ENCODE peak calls at places on chromosomes 1 and 21, in six cellular contexts. One of them, this sample, is unnamed.

GRCh38 chr21:37237764-37238163 is 29.4 kb downstream of the VPS26C start:
- DNase-seq in mucosa of gallbladder: no peak
- DNase-seq in stimulated activated CD8-positive, alpha-beta memory T cell treated with anti-CD3 and anti-CD28 coated beads, Interleukin-2, amount 100 ng/mL, for 1 hour: no peak
- DNase-seq in effector CD8-positive, alpha-beta T cell: no peak
- DNase-seq in caudate nucleus: no peak
- DNase-seq in GM10248: no peak
- DNase-seq in this sample: no peak

GRCh38 chr1:100353073-100353801 is 931 bp downstream of the CDC14A start:
- DNase-seq in mucosa of gallbladder: peak
- DNase-seq in stimulated activated CD8-positive, alpha-beta memory T cell treated with anti-CD3 and anti-CD28 coated beads, Interleukin-2, amount 100 ng/mL, for 1 hour: peak
- DNase-seq in effector CD8-positive, alpha-beta T cell: peak
- DNase-seq in caudate nucleus: no peak
- DNase-seq in GM10248: peak
- DNase-seq in this sample: no peak

GRCh38 chr1:78408830-78409229 is 81.9 kb upstream of the PTGFR start:
- DNase-seq in mucosa of gallbladder: no peak
- DNase-seq in stimulated activated CD8-positive, alpha-beta memory T cell treated with anti-CD3 and anti-CD28 coated beads, Interleukin-2, amount 100 ng/mL, for 1 hour: no peak
- DNase-seq in effector CD8-positive, alpha-beta T cell: no peak
- DNase-seq in caudate nucleus: no peak
- DNase-seq in GM10248: no peak
- DNase-seq in this sample: no peak

GRCh38 chr1:65681101-65681500 is 111.6 kb upstream of the PDE4B start:
- DNase-seq in mucosa of gallbladder: no peak
- DNase-seq in stimulated activated CD8-positive, alpha-beta memory T cell treated with anti-CD3 and anti-CD28 coated beads, Interleukin-2, amount 100 ng/mL, for 1 hour: no peak
- DNase-seq in effector CD8-positive, alpha-beta T cell: no peak
- DNase-seq in caudate nucleus: no peak
- DNase-seq in GM10248: no peak
- DNase-seq in this sample: no peak

GRCh38 chr1:2431503-2431902 is 19.1 kb upstream of the PEX10 start:
- DNase-seq in mucosa of gallbladder: no peak
- DNase-seq in stimulated activated CD8-positive, alpha-beta memory T cell treated with anti-CD3 and anti-CD28 coated beads, Interleukin-2, amount 100 ng/mL, for 1 hour: no peak
- DNase-seq in effector CD8-positive, alpha-beta T cell: no peak
- DNase-seq in caudate nucleus: no peak
- DNase-seq in GM10248: no peak
- DNase-seq in this sample: no peak

GRCh38 chr1:25695991-25696330 is 79.4 kb downstream of the MAN1C1 start:
- DNase-seq in mucosa of gallbladder: no peak
- DNase-seq in stimulated activated CD8-positive, alpha-beta memory T cell treated with anti-CD3 and anti-CD28 coated beads, Interleukin-2, amount 100 ng/mL, for 1 hour: no peak
- DNase-seq in effector CD8-positive, alpha-beta T cell: no peak
- DNase-seq in caudate nucleus: no peak
- DNase-seq in GM10248: peak
- DNase-seq in this sample: no peak

GRCh38 chr1:160081261-160081936 is at the start of gene KCNJ9:
- DNase-seq in mucosa of gallbladder: no peak
- DNase-seq in stimulated activated CD8-positive, alpha-beta memory T cell treated with anti-CD3 and anti-CD28 coated beads, Interleukin-2, amount 100 ng/mL, for 1 hour: no peak
- DNase-seq in effector CD8-positive, alpha-beta T cell: no peak
- DNase-seq in caudate nucleus: peak
- DNase-seq in GM10248: no peak
- DNase-seq in this sample: no peak

GRCh38 chr1:200535605-200536004 is 84.9 kb downstream of the KIF14 start:
- DNase-seq in mucosa of gallbladder: peak
- DNase-seq in stimulated activated CD8-positive, alpha-beta memory T cell treated with anti-CD3 and anti-CD28 coated beads, Interleukin-2, amount 100 ng/mL, for 1 hour: no peak
- DNase-seq in effector CD8-positive, alpha-beta T cell: no peak
- DNase-seq in caudate nucleus: no peak
- DNase-seq in GM10248: peak
- DNase-seq in this sample: peak

GRCh38 chr1:183610053-183610452 is 19.8 kb upstream of the NCF2 start:
- DNase-seq in mucosa of gallbladder: no peak
- DNase-seq in stimulated activated CD8-positive, alpha-beta memory T cell treated with anti-CD3 and anti-CD28 coated beads, Interleukin-2, amount 100 ng/mL, for 1 hour: no peak
- DNase-seq in effector CD8-positive, alpha-beta T cell: no peak
- DNase-seq in caudate nucleus: no peak
- DNase-seq in GM10248: no peak
- DNase-seq in this sample: no peak

GRCh38 chr1:1264868-1265272 is 8.8 kb downstream of the UBE2J2 start:
- DNase-seq in mucosa of gallbladder: no peak
- DNase-seq in stimulated activated CD8-positive, alpha-beta memory T cell treated with anti-CD3 and anti-CD28 coated beads, Interleukin-2, amount 100 ng/mL, for 1 hour: no peak
- DNase-seq in effector CD8-positive, alpha-beta T cell: no peak
- DNase-seq in caudate nucleus: no peak
- DNase-seq in GM10248: no peak
- DNase-seq in this sample: peak

GRCh38 chr1:236258114-236258609 is 23.6 kb downstream of the ERO1B start:
- DNase-seq in mucosa of gallbladder: no peak
- DNase-seq in stimulated activated CD8-positive, alpha-beta memory T cell treated with anti-CD3 and anti-CD28 coated beads, Interleukin-2, amount 100 ng/mL, for 1 hour: no peak
- DNase-seq in effector CD8-positive, alpha-beta T cell: no peak
- DNase-seq in caudate nucleus: no peak
- DNase-seq in GM10248: no peak
- DNase-seq in this sample: no peak

GRCh38 chr1:43659785-43660184 is 9.8 kb downstream of the KDM4A start:
- DNase-seq in mucosa of gallbladder: no peak
- DNase-seq in stimulated activated CD8-positive, alpha-beta memory T cell treated with anti-CD3 and anti-CD28 coated beads, Interleukin-2, amount 100 ng/mL, for 1 hour: no peak
- DNase-seq in effector CD8-positive, alpha-beta T cell: no peak
- DNase-seq in caudate nucleus: no peak
- DNase-seq in GM10248: no peak
- DNase-seq in this sample: no peak

GRCh38 chr1:22527555-22528296 is 35.6 kb upstream of the EPHA8 start:
- DNase-seq in mucosa of gallbladder: no peak
- DNase-seq in stimulated activated CD8-positive, alpha-beta memory T cell treated with anti-CD3 and anti-CD28 coated beads, Interleukin-2, amount 100 ng/mL, for 1 hour: no peak
- DNase-seq in effector CD8-positive, alpha-beta T cell: no peak
- DNase-seq in caudate nucleus: no peak
- DNase-seq in GM10248: no peak
- DNase-seq in this sample: no peak

GRCh38 chr1:245956225-245956624 is 550.9 kb downstream of the SMYD3 start:
- DNase-seq in mucosa of gallbladder: no peak
- DNase-seq in stimulated activated CD8-positive, alpha-beta memory T cell treated with anti-CD3 and anti-CD28 coated beads, Interleukin-2, amount 100 ng/mL, for 1 hour: no peak
- DNase-seq in effector CD8-positive, alpha-beta T cell: no peak
- DNase-seq in caudate nucleus: no peak
- DNase-seq in GM10248: no peak
- DNase-seq in this sample: no peak

GRCh38 chr1:62672029-62672428 is 16.2 kb downstream of the DOCK7 start:
- DNase-seq in mucosa of gallbladder: no peak
- DNase-seq in stimulated activated CD8-positive, alpha-beta memory T cell treated with anti-CD3 and anti-CD28 coated beads, Interleukin-2, amount 100 ng/mL, for 1 hour: no peak
- DNase-seq in effector CD8-positive, alpha-beta T cell: no peak
- DNase-seq in caudate nucleus: no peak
- DNase-seq in GM10248: no peak
- DNase-seq in this sample: no peak

GRCh38 chr1:58045094-58045493 is 501.4 kb downstream of the OMA1 start:
- DNase-seq in mucosa of gallbladder: no peak
- DNase-seq in stimulated activated CD8-positive, alpha-beta memory T cell treated with anti-CD3 and anti-CD28 coated beads, Interleukin-2, amount 100 ng/mL, for 1 hour: no peak
- DNase-seq in effector CD8-positive, alpha-beta T cell: no peak
- DNase-seq in caudate nucleus: no peak
- DNase-seq in GM10248: no peak
- DNase-seq in this sample: no peak

GRCh38 chr1:71351438-71351837 is 270.6 kb upstream of the ZRANB2 start:
- DNase-seq in mucosa of gallbladder: no peak
- DNase-seq in stimulated activated CD8-positive, alpha-beta memory T cell treated with anti-CD3 and anti-CD28 coated beads, Interleukin-2, amount 100 ng/mL, for 1 hour: no peak
- DNase-seq in effector CD8-positive, alpha-beta T cell: no peak
- DNase-seq in caudate nucleus: no peak
- DNase-seq in GM10248: no peak
- DNase-seq in this sample: no peak

This sample was measured in erythroblast.